ENCODE peak calls at places on chromosomes 4 and X, in four cellular contexts. E, R, M and T are unnamed samples. For H3K4me1, the result is how much of the 10 kb centered on the place peaks cover.

GRCh38 chrX:69489625-69490024 is 14.5 kb upstream of the NALF2 start:
- DNase-seq in M (no peak), E (no peak), R (no peak), T (no peak)

GRCh38 chr4:113103556-113103955 is 54.1 kb downstream of the ANK2 start:
- DNase-seq in E (no peak), M (no peak), R (no peak), T (no peak)

GRCh38 chrX:17495052-17495451 is 120.1 kb downstream of the NHS start:
- DNase-seq in R (no peak), E (no peak), M (no peak), T (no peak)

GRCh38 chrX:110051559-110051958 is 48.6 kb downstream of the TMEM164 start:
- DNase-seq in M (no peak), E (no peak), R (no peak), T (no peak)

GRCh38 chr4:186472948-186473347 is 82.4 kb downstream of the MTNR1A start:
- DNase-seq in E (no peak), M (no peak), R (no peak), T (no peak)

GRCh38 chrX:3518870-3519269 is 172.4 kb upstream of the MXRA5 start:
- DNase-seq in M (peak), R (no peak), E (no peak), T (no peak)

GRCh38 chr4:13056630-13057187 is 427.4 kb downstream of the RAB28 start:
- DNase-seq in R (no peak), E (no peak), M (no peak), T (no peak)

GRCh38 chr4:47561331-47561730 is 76.3 kb downstream of the ATP10D start:
- DNase-seq in M (no peak), E (no peak), R (no peak), T (no peak)

GRCh38 chr4:105451346-105451745 is 22.5 kb downstream of the PPA2 start:
- DNase-seq in E (no peak), M (no peak), R (no peak), T (no peak)

GRCh38 chr4:56723201-56723605 is 42.1 kb upstream of the HOPX start:
- DNase-seq in E (no peak), M (no peak), R (no peak), T (no peak)

GRCh38 chrX:50202539-50202938 is 1.7 kb upstream of the AKAP4 start:
- DNase-seq in E (no peak), R (no peak), M (no peak), T (no peak)

DNA sequence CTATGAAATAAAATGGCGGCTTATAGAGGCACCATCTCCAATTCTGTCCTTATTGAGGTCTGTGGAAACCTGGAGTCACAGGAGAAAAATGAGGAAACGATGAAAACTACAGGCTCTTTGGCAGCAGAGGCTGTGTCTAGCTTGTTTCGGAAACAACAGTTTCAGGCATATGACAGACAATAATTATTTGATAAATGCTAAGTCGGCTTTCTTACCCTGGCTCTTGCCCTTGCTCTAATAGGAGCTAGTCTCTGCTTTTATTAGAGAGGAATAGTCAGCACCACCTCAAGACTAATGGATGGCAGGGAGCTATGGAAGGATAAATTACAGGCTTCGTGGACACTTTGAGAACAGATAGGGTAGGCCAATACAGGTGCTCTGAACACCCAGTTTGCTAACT is 24.3 kb downstream of the HADH start:
- DNase-seq in R (no peak), M (no peak), E (no peak), T (no peak)
- TF ChIP-seq CTCF in R (no peak), M (no peak), E (no peak), T (no peak)

DNA sequence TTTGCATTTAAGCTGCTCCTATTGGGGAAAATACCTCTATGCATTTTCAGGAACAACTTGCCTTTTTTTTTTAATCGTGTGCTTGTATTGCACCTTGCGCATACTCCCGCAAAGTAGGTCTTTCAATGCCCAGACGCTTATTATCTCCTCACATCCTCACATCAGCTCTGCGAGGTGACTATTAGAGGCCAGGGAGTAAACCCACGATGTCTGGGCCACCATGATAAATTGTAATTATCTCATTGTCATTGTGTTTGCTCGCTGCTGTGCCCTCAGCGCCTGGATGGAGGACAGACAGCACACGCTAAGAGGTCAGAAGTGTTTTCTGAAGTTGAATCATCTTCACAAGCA is 974 bp upstream of the RELL1 start:
- DNase-seq in M (no peak), R (no peak), E (no peak), T (no peak)
- TF ChIP-seq POLR2A in M (no peak), R (no peak), E (no peak), T (no peak)

GRCh38 chr4:142377345-142378091 is 468.6 kb downstream of the INPP4B start:
- DNase-seq in R (no peak), E (no peak), M (no peak), T (no peak)
- H3K4me1 ChIP-seq in R (under half), E (under half), M (under half), T (under half)

GRCh38 chr4:175125410-175126068 is 207.4 kb downstream of the ADAM29 start:
- DNase-seq in E (no peak), R (no peak), M (no peak), T (no peak)
- TF ChIP-seq CTCF in E (no peak), R (no peak), M (no peak), T (no peak)

GRCh38 chr4:151099226-151099975 is at the start of gene RPS3A:
- DNase-seq in R (peak), E (peak), M (peak), T (peak)
- TF ChIP-seq POLR2A in R (peak), E (no peak), M (peak), T (no peak)

GRCh38 chr4:4856071-4857000 is 3.1 kb upstream of the MSX1 start:
- DNase-seq in R (no peak), E (peak), M (peak), T (no peak)
- H3K4me1 ChIP-seq in R (under half), E (under half), M (half or more), T (under half)